ENCODE peak calls at places on chromosomes 13 and 19, in four cellular contexts. L, O, Y and B are unnamed samples.

GRCh38 chr13:45949161-45949560 is 97.6 kb upstream of the SIAH3 start:
- DNase-seq in L (peak; percentile 43), O (no peak), Y (peak; percentile 21), B (no peak)

GRCh38 chr19:12847159-12848139 is 9.1 kb downstream of the MAST1 start:
- DNase-seq in Y (peak; percentile 5), L (peak; percentile 73), O (peak; percentile 83), B (no peak)

GRCh38 chr19:32324631-32325215 is 20.7 kb upstream of the ZNF507 start:
- DNase-seq in Y (no peak), O (no peak), L (peak; percentile 6), B (no peak)

GRCh38 chr13:105721056-105721455 is 814.4 kb downstream of the EFNB2 start:
- DNase-seq in O (no peak), Y (no peak), L (no peak), B (no peak)

GRCh38 chr13:43153436-43154082 is 130.2 kb downstream of the DNAJC15 start:
- DNase-seq in Y (peak; percentile 56), O (no peak), L (peak; percentile 44), B (peak; percentile 6)

GRCh38 chr19:1133471-1133929 is 29.7 kb downstream of the GPX4 start:
- DNase-seq in Y (no peak), L (no peak), O (peak; percentile 65), B (no peak)

GRCh38 chr13:75838366-75839017 is 202.4 kb downstream of the LMO7 start:
- DNase-seq in Y (no peak), L (no peak), O (no peak), B (no peak)

GRCh38 chr19:40831502-40832430 is 18.5 kb downstream of the CYP2A6 start:
- DNase-seq in L (peak; percentile 97), Y (peak; percentile 97), O (no peak), B (peak; percentile 96)

GRCh38 chr13:27533155-27533643 is 82.8 kb upstream of the MTIF3 start:
- DNase-seq in Y (no peak), O (peak; percentile 56), L (peak; percentile 59), B (peak; percentile 41)

GRCh38 chr19:53182202-53182601 is 11.0 kb downstream of the ZNF665 start:
- DNase-seq in Y (no peak), O (no peak), L (peak; percentile 66), B (no peak)

GRCh38 chr13:28636078-28636477 is 22.9 kb upstream of the POMP start:
- DNase-seq in O (no peak), L (peak; percentile 84), Y (peak; percentile 76), B (no peak)

GRCh38 chr13:70353096-70353495 is 244.8 kb upstream of the KLHL1 start:
- DNase-seq in O (no peak), Y (no peak), L (no peak), B (no peak)

GRCh38 chr13:36030670-36031331 is 100.4 kb downstream of the DCLK1 start:
- DNase-seq in O (no peak), Y (peak; percentile 2), L (peak; percentile 18), B (no peak)

GRCh38 chr13:39684531-39685137 is 29.2 kb downstream of the COG6 start:
- DNase-seq in L (peak; percentile 65), O (no peak), Y (peak; percentile 7), B (no peak)

GRCh38 chr13:20354722-20355121 is 122.6 kb upstream of the GJB6 start:
- DNase-seq in L (no peak), O (no peak), Y (no peak), B (no peak)

GRCh38 chr19:38596057-38596981 is 21.4 kb downstream of the MAP4K1 start:
- DNase-seq in O (no peak), Y (no peak), L (no peak), B (no peak)

GRCh38 chr13:27929868-27930267 is 10.1 kb downstream of the PDX1 start:
- DNase-seq in Y (no peak), L (no peak), O (no peak), B (no peak)

GRCh38 chr13:68304287-68304893 is 1074.3 kb upstream of the PCDH9 start:
- DNase-seq in O (no peak), L (no peak), Y (no peak), B (no peak)

GRCh38 chr13:30037306-30037705 is 186.9 kb upstream of the UBL3 start:
- DNase-seq in O (no peak), L (no peak), Y (no peak), B (no peak)

GRCh38 chr13:97621631-97622030 is 187.7 kb downstream of the RAP2A start:
- DNase-seq in Y (no peak), O (no peak), L (no peak), B (no peak)

GRCh38 chr19:55488986-55489710 is 912 bp downstream of the SSC5D start:
- DNase-seq in Y (no peak), O (no peak), L (no peak), B (no peak)

GRCh38 chr13:75785130-75785529 is 149.0 kb downstream of the LMO7 start:
- DNase-seq in L (peak; percentile 54), Y (no peak), O (no peak), B (no peak)

GRCh38 chr19:48400018-48400742 is 6.7 kb downstream of the GRIN2D start:
- DNase-seq in Y (no peak), L (peak; percentile 55), O (peak; percentile 28), B (no peak)

GRCh38 chr13:73533111-73533510 is 474.3 kb downstream of the KLF5 start:
- DNase-seq in O (no peak), L (no peak), Y (no peak), B (no peak)

GRCh38 chr13:25214371-25215252 is 42.5 kb upstream of the AMER2 start:
- DNase-seq in Y (no peak), O (no peak), L (peak; percentile 21), B (no peak)

GRCh38 chr13:110546933-110547332 is 14.6 kb downstream of the RAB20 start:
- DNase-seq in Y (peak; percentile 73), L (peak; percentile 89), O (no peak), B (peak; percentile 57)

GRCh38 chr13:20258963-20259288 is 26.8 kb upstream of the GJB6 start:
- DNase-seq in L (no peak), O (no peak), Y (no peak), B (no peak)

GRCh38 chr13:56861472-56861871 is 279.2 kb upstream of the PRR20A start:
- DNase-seq in O (no peak), Y (no peak), L (no peak), B (no peak)

GRCh38 chr13:73138967-73139491 is 80.2 kb downstream of the KLF5 start:
- DNase-seq in Y (no peak), O (no peak), L (no peak), B (no peak)

GRCh38 chr19:54631489-54631888 is 1.2 kb downstream of the LILRB1 start:
- DNase-seq in O (no peak), L (no peak), Y (no peak), B (no peak)

GRCh38 chr13:111228262-111229144 is 91.9 kb upstream of the TEX29 start:
- DNase-seq in O (no peak), L (peak; percentile 34), Y (no peak), B (no peak)

GRCh38 chr19:41116261-41116660 is 2.0 kb downstream of the CYP2F1 start:
- DNase-seq in Y (no peak), O (no peak), L (no peak), B (no peak)

GRCh38 chr19:447816-448546 is 12.9 kb downstream of the SHC2 start:
- DNase-seq in L (no peak), Y (no peak), O (no peak), B (no peak)

GRCh38 chr13:102020611-102021216 is 381.1 kb downstream of the FGF14 start:
- DNase-seq in L (no peak), Y (no peak), O (no peak), B (no peak)

GRCh38 chr19:30564551-30565011 is 192.4 kb downstream of the ZNF536 start:
- DNase-seq in O (no peak), L (no peak), Y (no peak), B (no peak)

GRCh38 chr13:45258339-45258685 is 57.5 kb upstream of the KCTD4 start:
- DNase-seq in O (no peak), Y (no peak), L (no peak), B (no peak)

GRCh38 chr13:108527849-108528248 is 101.6 kb upstream of the MYO16 start:
- DNase-seq in O (no peak), L (no peak), Y (no peak), B (no peak)

GRCh38 chr19:38306236-38306635 is 2.2 kb downstream of the C19orf33 start:
- DNase-seq in Y (no peak), O (no peak), L (no peak), B (no peak)

GRCh38 chr19:43956827-43957226 is 5.8 kb downstream of the ZNF221 start:
- DNase-seq in L (no peak), O (no peak), Y (no peak), B (no peak)

DNA sequence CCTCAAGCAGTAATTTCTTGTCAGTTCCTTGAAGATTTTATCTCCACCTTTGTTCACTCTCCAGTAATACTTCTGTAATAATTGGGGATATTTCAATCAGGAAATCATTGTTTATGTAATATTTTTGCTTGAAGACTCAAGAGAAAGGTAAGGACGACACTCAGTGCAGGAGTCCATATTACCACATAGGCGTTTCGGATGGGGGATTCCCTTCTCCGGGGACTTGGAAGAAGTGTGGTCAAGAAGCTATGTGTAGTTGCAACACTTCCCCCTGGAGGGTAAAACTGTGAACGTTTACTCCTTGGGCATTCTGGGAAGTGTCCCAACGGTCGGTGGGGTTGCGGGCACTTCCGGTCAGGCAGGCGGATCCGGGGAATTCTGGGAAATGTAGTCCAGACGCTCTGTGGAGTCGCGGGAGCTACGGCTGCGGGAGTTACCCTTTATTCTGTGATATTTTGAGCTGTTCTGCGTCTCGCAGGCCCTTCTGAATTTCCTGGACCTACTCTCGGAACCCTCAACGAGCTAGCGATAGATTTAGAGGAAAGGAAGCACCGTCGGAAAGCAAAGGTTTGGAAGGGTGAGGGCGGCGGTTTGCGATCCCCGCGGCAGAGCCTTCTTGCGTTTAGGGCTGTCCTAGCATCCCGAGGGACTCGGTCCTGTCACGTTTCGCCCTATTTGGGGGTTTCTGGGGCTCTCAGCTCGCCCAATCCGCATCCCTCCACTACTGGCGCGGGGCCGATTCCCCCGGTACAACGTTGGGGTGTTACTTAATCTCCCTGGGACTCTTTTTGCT is at the start of gene ZNF221:
- DNase-seq in Y (peak; percentile 95), O (peak; percentile 54), L (peak; percentile 99), B (peak; percentile 95)
- TF ChIP-seq CTCF in Y (peak; percentile 52), O (no peak), L (peak; percentile 57), B (peak; percentile 51)

GRCh38 chr19:15260939-15261338 is 28.7 kb upstream of the EPHX3 start:
- DNase-seq in O (no peak), L (no peak), Y (no peak), B (no peak)
- TF ChIP-seq CTCF in O (no peak), L (peak; percentile 40), Y (peak; percentile 30), B (peak; percentile 36)

GRCh38 chr13:32370805-32371204 is 55.5 kb downstream of the BRCA2 start:
- DNase-seq in O (no peak), L (no peak), Y (no peak), B (no peak)
- TF ChIP-seq CTCF in O (no peak), L (no peak), Y (no peak), B (no peak)

DNA sequence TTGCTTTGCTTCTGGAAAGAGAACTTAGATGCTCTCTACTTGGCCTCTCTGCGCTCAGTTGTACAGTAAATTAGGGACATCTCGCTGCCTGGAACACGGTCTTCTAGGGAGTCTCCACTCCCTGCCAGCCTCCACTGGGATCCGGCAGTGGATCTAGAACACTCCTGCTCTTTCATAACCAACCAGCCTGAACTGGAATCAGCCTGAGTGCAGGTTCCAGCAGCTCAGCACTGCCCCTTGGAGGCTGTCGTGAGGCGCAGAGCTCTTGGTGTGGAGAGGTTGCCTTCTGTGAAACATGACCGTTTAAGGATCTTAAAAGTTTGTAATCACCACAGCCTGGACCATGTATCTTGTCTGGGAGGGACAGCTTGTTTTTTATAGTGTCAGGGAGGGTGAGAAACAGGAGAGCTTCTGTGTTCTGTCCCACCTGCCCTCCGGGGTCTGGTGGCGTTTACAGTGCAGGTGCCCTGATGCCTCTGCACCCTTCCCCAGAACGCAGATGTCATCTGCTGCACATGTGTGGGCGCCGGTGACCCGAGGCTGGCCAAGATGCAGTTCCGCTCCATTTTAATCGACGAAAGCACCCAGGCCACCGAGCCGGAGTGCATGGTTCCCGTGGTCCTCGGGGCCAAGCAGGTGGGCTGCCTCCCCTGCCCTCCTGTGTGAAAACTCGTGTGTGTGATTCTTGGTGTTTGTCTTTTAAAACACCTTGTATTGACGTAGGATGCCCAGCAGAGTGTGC is 24.8 kb downstream of the UPF1 start:
- DNase-seq in O (no peak), L (no peak), Y (no peak), B (no peak)
- TF ChIP-seq CTCF in O (no peak), L (peak; percentile 25), Y (peak; percentile 51), B (peak; percentile 50)